ENCODE peak calls at places on chromosomes 4 and X, in nine cellular contexts. J, B, X, W, C, M, Y, L and O are unnamed samples.

GRCh38 chr4:1500231-1500965 is 94.2 kb upstream of the NKX1-1 start:
- DNase-seq in J (no peak), B (no peak), X (no peak), W (no peak), C (no peak), M (no peak), Y (no peak), L (no peak), O (no peak)

GRCh38 chr4:109410776-109411175 is 22.8 kb upstream of the SEC24B start:
- DNase-seq in J (no peak), B (peak), X (no peak), W (no peak), C (no peak), M (no peak), Y (no peak), L (no peak), O (no peak)

GRCh38 chr4:152771736-152772533 is 7.6 kb downstream of the TIGD4 start:
- DNase-seq in J (no peak), B (no peak), X (no peak), W (no peak), C (peak), M (no peak), Y (no peak), L (no peak), O (no peak)

GRCh38 chr4:102247041-102247440 is 98.2 kb downstream of the SLC39A8 start:
- DNase-seq in J (no peak), B (no peak), X (no peak), W (no peak), C (no peak), M (no peak), Y (no peak), L (peak), O (peak)

GRCh38 chr4:139440971-139441370 is 12.9 kb upstream of the RAB33B start:
- DNase-seq in J (no peak), B (peak), X (no peak), W (no peak), C (no peak), M (no peak), Y (no peak), L (no peak), O (no peak)

GRCh38 chr4:183142566-183143545 is 43.8 kb downstream of the WWC2 start:
- DNase-seq in J (no peak), B (peak), X (no peak), W (no peak), C (no peak), M (peak), Y (no peak), L (peak), O (peak)

GRCh38 chr4:38275331-38275821 is 315.2 kb downstream of the PTTG2 start:
- DNase-seq in J (no peak), B (no peak), X (peak), W (no peak), C (no peak), M (peak), Y (no peak), L (no peak), O (no peak)

GRCh38 chr4:5958199-5958735 is 60.0 kb downstream of the C4orf50 start:
- DNase-seq in J (no peak), B (no peak), X (no peak), W (no peak), C (no peak), M (no peak), Y (no peak), L (no peak), O (no peak)

GRCh38 chr4:68110441-68110840 is 19.2 kb downstream of the TMPRSS11F start:
- DNase-seq in J (no peak), B (no peak), X (no peak), W (no peak), C (no peak), M (no peak), Y (no peak), L (no peak), O (no peak)

GRCh38 chr4:130210871-130211270 is 1114.9 kb downstream of the C4orf33 start:
- DNase-seq in J (no peak), B (peak), X (no peak), W (no peak), C (no peak), M (no peak), Y (no peak), L (peak), O (peak)

GRCh38 chr4:2269618-2270163 is 7.8 kb upstream of the MXD4 start:
- DNase-seq in J (no peak), B (no peak), X (no peak), W (no peak), C (no peak), M (no peak), Y (no peak), L (no peak), O (no peak)

GRCh38 chr4:160319221-160319867 is 1216.5 kb downstream of the RAPGEF2 start:
- DNase-seq in J (no peak), B (no peak), X (no peak), W (no peak), C (no peak), M (peak), Y (no peak), L (peak), O (no peak)

GRCh38 chr4:172707622-172708021 is 461.0 kb upstream of the GALNT7 start:
- DNase-seq in J (no peak), B (no peak), X (no peak), W (no peak), C (no peak), M (no peak), Y (no peak), L (no peak), O (no peak)

GRCh38 chr4:79864470-79865190 is 208.4 kb downstream of the ANTXR2 start:
- DNase-seq in J (no peak), B (no peak), X (no peak), W (peak), C (no peak), M (no peak), Y (no peak), L (no peak), O (no peak)

GRCh38 chr4:57612279-57612678 is 502.1 kb upstream of the IGFBP7 start:
- DNase-seq in J (no peak), B (no peak), X (peak), W (no peak), C (no peak), M (peak), Y (no peak), L (no peak), O (no peak)

GRCh38 chrX:9622128-9622527 is 143.5 kb downstream of the GPR143 start:
- DNase-seq in J (no peak), B (no peak), X (no peak), W (no peak), C (peak), M (no peak), Y (no peak), L (no peak), O (no peak)

GRCh38 chr4:152850377-152850776 is 70.6 kb downstream of the ARFIP1 start:
- DNase-seq in J (peak), B (peak), X (peak), W (no peak), C (peak), M (no peak), Y (peak), L (no peak), O (peak)

GRCh38 chr4:173012608-173013007 is 156.0 kb upstream of the GALNT7 start:
- DNase-seq in J (no peak), B (no peak), X (no peak), W (no peak), C (no peak), M (no peak), Y (no peak), L (no peak), O (no peak)

GRCh38 chr4:89197920-89198319 is 86.6 kb downstream of the TIGD2 start:
- DNase-seq in J (no peak), B (no peak), X (no peak), W (no peak), C (no peak), M (no peak), Y (no peak), L (no peak), O (no peak)

GRCh38 chr4:48153791-48154550 is 19.9 kb upstream of the TXK start:
- DNase-seq in J (no peak), B (no peak), X (no peak), W (no peak), C (no peak), M (no peak), Y (no peak), L (no peak), O (no peak)

GRCh38 chrX:153612413-153612812 is 13.5 kb upstream of the CCNQ start:
- DNase-seq in J (no peak), B (no peak), X (no peak), W (no peak), C (no peak), M (no peak), Y (no peak), L (no peak), O (no peak)

GRCh38 chr4:54004463-54004862 is 59.9 kb downstream of the CHIC2 start:
- DNase-seq in J (no peak), B (no peak), X (no peak), W (no peak), C (no peak), M (no peak), Y (no peak), L (no peak), O (peak)

GRCh38 chrX:136065044-136065671 is 79.9 kb downstream of the SLC9A6 start:
- DNase-seq in J (no peak), B (peak), X (peak), W (peak), C (peak), M (peak), Y (peak), L (no peak), O (peak)

GRCh38 chr4:131638776-131639175 is 1510.3 kb upstream of the PCDH10 start:
- DNase-seq in J (no peak), B (no peak), X (no peak), W (no peak), C (no peak), M (no peak), Y (no peak), L (no peak), O (no peak)

GRCh38 chrX:41148553-41148952 is 63.3 kb downstream of the USP9X start:
- DNase-seq in J (no peak), B (peak), X (peak), W (no peak), C (no peak), M (peak), Y (no peak), L (no peak), O (no peak)

GRCh38 chr4:8176547-8177399 is 18.2 kb upstream of the ABLIM2 start:
- DNase-seq in J (peak), B (peak), X (peak), W (peak), C (peak), M (peak), Y (peak), L (no peak), O (peak)

GRCh38 chr4:174521800-174522182 is 497 bp downstream of the HPGD start:
- DNase-seq in J (no peak), B (no peak), X (no peak), W (no peak), C (peak), M (peak), Y (no peak), L (no peak), O (no peak)

GRCh38 chr4:119303587-119304305 is 18.2 kb downstream of the FABP2 start:
- DNase-seq in J (no peak), B (no peak), X (no peak), W (no peak), C (no peak), M (no peak), Y (no peak), L (no peak), O (no peak)

GRCh38 chr4:183449193-183449888 is 4.9 kb downstream of the CDKN2AIP start:
- DNase-seq in J (no peak), B (peak), X (no peak), W (no peak), C (no peak), M (no peak), Y (no peak), L (no peak), O (peak)

GRCh38 chr4:43274376-43274775 is 381.9 kb downstream of the GRXCR1 start:
- DNase-seq in J (no peak), B (no peak), X (no peak), W (no peak), C (no peak), M (no peak), Y (no peak), L (no peak), O (no peak)